ENCODE peak calls at places on chromosomes 12 and 14, in five cellular contexts. One of them, this sample, is unnamed. For H3K9me3, the result is how much of the 10 kb centered on the place peaks cover.

GRCh38 chr14:87497301-87497700 is 495.7 kb downstream of the GALC start:
- DNase-seq in SJSA1: no peak
- DNase-seq in A549: no peak
- DNase-seq in heart right ventricle: no peak
- DNase-seq in fibroblast of lung: no peak
- DNase-seq in this sample: no peak

GRCh38 chr14:89549381-89550102 is 132.5 kb upstream of the FOXN3 start:
- DNase-seq in heart right ventricle: no peak
- DNase-seq in fibroblast of lung: peak
- DNase-seq in A549: no peak
- DNase-seq in SJSA1: no peak
- DNase-seq in this sample: no peak

GRCh38 chr12:93776581-93777018 is 99.4 kb downstream of the CRADD start:
- DNase-seq in SJSA1: peak
- DNase-seq in heart right ventricle: no peak
- DNase-seq in fibroblast of lung: peak
- DNase-seq in A549: no peak
- DNase-seq in this sample: no peak

GRCh38 chr12:67784831-67785230 is 136.3 kb downstream of the DYRK2 start:
- DNase-seq in A549: no peak
- DNase-seq in fibroblast of lung: no peak
- DNase-seq in heart right ventricle: no peak
- DNase-seq in SJSA1: no peak
- DNase-seq in this sample: no peak

GRCh38 chr12:129771238-129771637 is 132.6 kb downstream of the TMEM132D start:
- DNase-seq in SJSA1: no peak
- DNase-seq in fibroblast of lung: no peak
- DNase-seq in A549: no peak
- DNase-seq in heart right ventricle: no peak
- DNase-seq in this sample: no peak

GRCh38 chr12:113072136-113072535 is 15.6 kb downstream of the DTX1 start:
- DNase-seq in fibroblast of lung: no peak
- DNase-seq in A549: no peak
- DNase-seq in SJSA1: no peak
- DNase-seq in heart right ventricle: no peak
- DNase-seq in this sample: no peak

GRCh38 chr12:114254172-114254571 is 151.8 kb downstream of the TBX5 start:
- DNase-seq in heart right ventricle: no peak
- DNase-seq in A549: no peak
- DNase-seq in fibroblast of lung: no peak
- DNase-seq in SJSA1: no peak
- DNase-seq in this sample: no peak

GRCh38 chr12:113097716-113098427 is 37.7 kb downstream of the RASAL1 start:
- DNase-seq in heart right ventricle: peak
- DNase-seq in fibroblast of lung: peak
- DNase-seq in A549: no peak
- DNase-seq in SJSA1: no peak
- DNase-seq in this sample: no peak

GRCh38 chr14:103563089-103563620 is 395 bp downstream of the COA8 start:
- DNase-seq in SJSA1: no peak
- DNase-seq in fibroblast of lung: no peak
- DNase-seq in heart right ventricle: no peak
- DNase-seq in A549: peak
- DNase-seq in this sample: peak

GRCh38 chr12:38892090-38892786 is 13.2 kb downstream of the CPNE8 start:
- DNase-seq in heart right ventricle: no peak
- DNase-seq in fibroblast of lung: peak
- DNase-seq in A549: peak
- DNase-seq in SJSA1: no peak
- DNase-seq in this sample: peak

GRCh38 chr14:38850664-38851063 is 252.4 kb downstream of the SEC23A start:
- DNase-seq in A549: no peak
- DNase-seq in fibroblast of lung: no peak
- DNase-seq in SJSA1: no peak
- DNase-seq in heart right ventricle: no peak
- DNase-seq in this sample: no peak

GRCh38 chr14:72888636-72889201 is 5.2 kb downstream of the DPF3 start:
- DNase-seq in heart right ventricle: no peak
- DNase-seq in A549: no peak
- DNase-seq in SJSA1: peak
- DNase-seq in fibroblast of lung: peak
- DNase-seq in this sample: no peak

GRCh38 chr12:111410229-111411186 is 4.8 kb downstream of the SH2B3 start:
- DNase-seq in fibroblast of lung: peak
- DNase-seq in SJSA1: no peak
- DNase-seq in heart right ventricle: no peak
- DNase-seq in A549: no peak
- DNase-seq in this sample: no peak

GRCh38 chr14:94767321-94767878 is 2.5 kb downstream of the GSC start:
- DNase-seq in SJSA1: no peak
- DNase-seq in fibroblast of lung: no peak
- DNase-seq in heart right ventricle: no peak
- DNase-seq in A549: no peak
- DNase-seq in this sample: no peak

GRCh38 chr14:33282181-33282580 is 343.5 kb downstream of the NPAS3 start:
- DNase-seq in A549: no peak
- DNase-seq in heart right ventricle: no peak
- DNase-seq in fibroblast of lung: peak
- DNase-seq in SJSA1: no peak
- DNase-seq in this sample: no peak

GRCh38 chr12:96040305-96041133 is 5.1 kb upstream of the LTA4H start:
- DNase-seq in fibroblast of lung: peak
- DNase-seq in A549: no peak
- DNase-seq in SJSA1: no peak
- DNase-seq in heart right ventricle: no peak
- DNase-seq in this sample: no peak

DNA sequence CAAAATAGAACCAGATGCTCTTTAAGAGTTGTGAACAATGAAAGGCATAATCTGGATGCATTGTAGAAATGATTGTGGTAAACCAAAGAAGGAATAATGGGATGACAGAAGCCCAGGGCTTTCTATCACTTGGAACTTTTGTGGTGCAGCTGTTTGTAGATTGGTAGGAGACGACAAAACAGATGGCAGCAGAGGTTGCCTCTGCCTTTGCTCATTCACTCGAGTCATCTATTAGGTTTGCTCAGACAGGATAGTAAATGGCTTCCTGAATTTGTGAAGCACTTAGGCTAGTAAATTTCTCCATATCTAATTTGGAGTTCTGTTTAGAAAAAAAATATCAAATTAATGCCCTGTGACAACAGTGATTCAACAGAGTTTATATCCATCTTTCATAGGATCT is 78.4 kb downstream of the FGD4 start:
- DNase-seq in fibroblast of lung: peak
- DNase-seq in SJSA1: peak
- DNase-seq in A549: no peak
- DNase-seq in heart right ventricle: no peak
- DNase-seq in this sample: no peak
- H3K9me3 ChIP-seq in fibroblast of lung: under half
- H3K9me3 ChIP-seq in SJSA1: under half
- H3K9me3 ChIP-seq in A549: under half
- H3K9me3 ChIP-seq in heart right ventricle: under half
- H3K9me3 ChIP-seq in this sample: under half

GRCh38 chr12:53012928-53013327 is 6.7 kb downstream of the EIF4B start:
- DNase-seq in A549: no peak
- DNase-seq in heart right ventricle: no peak
- DNase-seq in fibroblast of lung: no peak
- DNase-seq in SJSA1: no peak
- DNase-seq in this sample: no peak

GRCh38 chr12:53010955-53011354 is 4.7 kb downstream of the EIF4B start:
- DNase-seq in heart right ventricle: no peak
- DNase-seq in SJSA1: no peak
- DNase-seq in fibroblast of lung: no peak
- DNase-seq in A549: no peak
- DNase-seq in this sample: no peak

GRCh38 chr12:53006810-53007742 is 820 bp downstream of the EIF4B start:
- DNase-seq in fibroblast of lung: peak
- DNase-seq in A549: peak
- DNase-seq in SJSA1: peak
- DNase-seq in heart right ventricle: peak
- DNase-seq in this sample: peak

GRCh38 chr12:53014709-53015108 is 8.5 kb downstream of the EIF4B start:
- DNase-seq in SJSA1: no peak
- DNase-seq in A549: no peak
- DNase-seq in fibroblast of lung: no peak
- DNase-seq in heart right ventricle: no peak
- DNase-seq in this sample: no peak

DNA sequence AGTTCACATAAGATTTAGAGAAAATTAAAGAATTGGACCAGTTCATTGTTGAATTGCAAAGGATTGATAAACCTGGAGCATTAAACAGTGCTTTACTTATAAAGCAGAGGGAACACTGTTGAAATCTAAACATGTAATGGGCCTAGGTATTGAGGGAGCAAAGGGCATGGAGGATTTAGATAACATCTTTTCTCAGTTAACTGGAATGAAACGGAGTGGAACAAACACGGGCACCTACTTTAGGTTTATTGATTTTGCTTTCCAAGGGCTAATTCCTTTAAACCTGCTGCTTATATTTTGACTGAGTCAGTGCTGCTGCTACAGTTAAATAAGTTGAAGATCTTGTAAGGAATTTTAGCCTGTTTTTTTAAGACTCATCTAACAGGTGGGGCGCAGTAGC is 5.6 kb downstream of the EIF4B start:
- DNase-seq in A549: no peak
- DNase-seq in fibroblast of lung: no peak
- DNase-seq in heart right ventricle: no peak
- DNase-seq in SJSA1: no peak
- DNase-seq in this sample: peak
- H3K4me3 ChIP-seq in A549: no peak
- H3K4me3 ChIP-seq in fibroblast of lung: no peak
- H3K4me3 ChIP-seq in heart right ventricle: no peak
- H3K4me3 ChIP-seq in SJSA1: no peak
- H3K4me3 ChIP-seq in this sample: peak

GRCh38 chr12:105287408-105287807 is 43.1 kb upstream of the C12orf75 start:
- DNase-seq in SJSA1: no peak
- DNase-seq in A549: no peak
- DNase-seq in fibroblast of lung: no peak
- DNase-seq in heart right ventricle: no peak
- DNase-seq in this sample: no peak

GRCh38 chr12:105289114-105289904 is 41.2 kb upstream of the C12orf75 start:
- DNase-seq in SJSA1: no peak
- DNase-seq in heart right ventricle: no peak
- DNase-seq in A549: no peak
- DNase-seq in fibroblast of lung: peak
- DNase-seq in this sample: no peak

GRCh38 chr12:105291531-105291930 is 39.0 kb upstream of the C12orf75 start:
- DNase-seq in A549: no peak
- DNase-seq in fibroblast of lung: no peak
- DNase-seq in SJSA1: no peak
- DNase-seq in heart right ventricle: no peak
- DNase-seq in this sample: no peak

GRCh38 chr12:105285378-105285777 is 45.1 kb upstream of the C12orf75 start:
- DNase-seq in SJSA1: no peak
- DNase-seq in fibroblast of lung: no peak
- DNase-seq in A549: no peak
- DNase-seq in heart right ventricle: no peak
- DNase-seq in this sample: no peak

GRCh38 chr12:105288311-105288996 is 42.0 kb upstream of the C12orf75 start:
- DNase-seq in fibroblast of lung: no peak
- DNase-seq in A549: no peak
- DNase-seq in heart right ventricle: no peak
- DNase-seq in SJSA1: no peak
- DNase-seq in this sample: peak
- H3K9me3 ChIP-seq in fibroblast of lung: under half
- H3K9me3 ChIP-seq in A549: under half
- H3K9me3 ChIP-seq in heart right ventricle: under half
- H3K9me3 ChIP-seq in SJSA1: under half
- H3K9me3 ChIP-seq in this sample: under half

DNA sequence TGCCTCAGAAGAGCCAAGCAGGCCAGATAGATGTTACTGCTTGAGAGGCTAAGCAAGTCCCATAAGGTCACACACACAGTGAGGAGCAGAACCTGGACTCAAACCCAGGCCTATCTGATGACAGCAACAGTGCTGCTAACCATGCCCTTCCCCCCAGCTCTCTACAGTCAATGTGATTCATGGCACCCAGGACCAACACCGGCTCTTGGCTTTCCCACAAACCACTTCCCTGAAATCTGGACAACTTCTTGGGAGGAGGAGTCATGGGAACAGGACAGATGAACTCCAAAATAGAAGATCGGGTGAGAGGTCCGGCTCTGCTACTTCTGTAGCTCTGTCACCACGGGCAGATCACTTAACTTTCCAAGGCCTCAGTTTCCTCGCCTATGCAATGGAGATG is 716 bp upstream of the PTGDR start:
- DNase-seq in SJSA1: no peak
- DNase-seq in A549: no peak
- DNase-seq in heart right ventricle: no peak
- DNase-seq in fibroblast of lung: peak
- DNase-seq in this sample: no peak
- H3K4me3 ChIP-seq in SJSA1: no peak
- H3K4me3 ChIP-seq in A549: no peak
- H3K4me3 ChIP-seq in heart right ventricle: peak
- H3K4me3 ChIP-seq in fibroblast of lung: no peak
- H3K4me3 ChIP-seq in this sample: no peak

GRCh38 chr12:78209851-78210493 is 379.3 kb downstream of the NAV3 start:
- DNase-seq in fibroblast of lung: peak
- DNase-seq in SJSA1: no peak
- DNase-seq in heart right ventricle: peak
- DNase-seq in A549: no peak
- DNase-seq in this sample: no peak
- H3K9me3 ChIP-seq in fibroblast of lung: under half
- H3K9me3 ChIP-seq in SJSA1: under half
- H3K9me3 ChIP-seq in heart right ventricle: under half
- H3K9me3 ChIP-seq in A549: under half
- H3K9me3 ChIP-seq in this sample: under half

GRCh38 chr12:20044304-20044703 is 324.0 kb upstream of the PDE3A start:
- DNase-seq in fibroblast of lung: no peak
- DNase-seq in heart right ventricle: no peak
- DNase-seq in A549: no peak
- DNase-seq in SJSA1: no peak
- DNase-seq in this sample: no peak

GRCh38 chr12:20044836-20045235 is 323.5 kb upstream of the PDE3A start:
- DNase-seq in A549: no peak
- DNase-seq in fibroblast of lung: peak
- DNase-seq in SJSA1: no peak
- DNase-seq in heart right ventricle: no peak
- DNase-seq in this sample: no peak

GRCh38 chr12:20040194-20040593 is 328.1 kb upstream of the PDE3A start:
- DNase-seq in fibroblast of lung: no peak
- DNase-seq in SJSA1: no peak
- DNase-seq in A549: no peak
- DNase-seq in heart right ventricle: no peak
- DNase-seq in this sample: no peak

GRCh38 chr12:20040844-20041243 is 327.5 kb upstream of the PDE3A start:
- DNase-seq in heart right ventricle: peak
- DNase-seq in SJSA1: no peak
- DNase-seq in A549: no peak
- DNase-seq in fibroblast of lung: no peak
- DNase-seq in this sample: no peak
- H3K4me3 ChIP-seq in heart right ventricle: peak
- H3K4me3 ChIP-seq in SJSA1: no peak
- H3K4me3 ChIP-seq in A549: no peak
- H3K4me3 ChIP-seq in fibroblast of lung: no peak
- H3K4me3 ChIP-seq in this sample: no peak

DNA sequence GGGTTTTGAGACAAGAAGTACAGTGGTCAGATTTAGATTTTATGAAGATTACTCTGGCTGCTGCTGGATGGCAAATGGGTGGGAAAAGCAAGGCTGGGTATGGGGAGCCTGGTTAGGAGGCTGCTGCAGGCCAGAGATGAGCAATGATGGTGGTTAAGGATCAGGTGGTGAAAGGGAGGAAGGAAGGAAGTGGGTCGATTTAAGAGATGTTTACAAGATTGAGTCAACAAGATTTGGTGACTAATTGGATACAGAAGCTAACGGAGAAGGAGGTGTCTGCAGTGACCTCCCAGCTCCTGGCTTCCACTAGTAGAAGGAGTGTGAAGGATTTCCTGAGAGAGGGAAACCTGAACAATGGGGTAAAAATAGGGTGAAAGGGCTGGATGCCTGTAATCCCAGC is 18.7 kb downstream of the NOS1 start:
- DNase-seq in heart right ventricle: no peak
- DNase-seq in A549: no peak
- DNase-seq in fibroblast of lung: no peak
- DNase-seq in SJSA1: peak
- DNase-seq in this sample: no peak
- H3K9me3 ChIP-seq in heart right ventricle: under half
- H3K9me3 ChIP-seq in A549: under half
- H3K9me3 ChIP-seq in fibroblast of lung: under half
- H3K9me3 ChIP-seq in SJSA1: under half
- H3K9me3 ChIP-seq in this sample: under half

This sample was measured in small intestine.